ENCODE peak calls at places on chromosomes 13 and 19, in seven cellular contexts. X, E, M, Z, P, Q and H are unnamed samples.

GRCh38 chr19:46049597-46049996 is 8.8 kb upstream of the IGFL4 start:
- DNase-seq in X (peak), E (no peak), M (no peak), Z (no peak), P (no peak), Q (no peak), H (no peak)

GRCh38 chr13:111516712-111517640 is 196.5 kb downstream of the TEX29 start:
- DNase-seq in X (no peak), E (no peak), M (no peak), Z (no peak), P (no peak), Q (no peak), H (no peak)

GRCh38 chr19:46480409-46480808 is 9.0 kb upstream of the PNMA8A start:
- DNase-seq in X (no peak), E (no peak), M (peak), Z (no peak), P (no peak), Q (no peak), H (peak)

GRCh38 chr19:23758187-23759074 is at the start of gene ZNF681:
- DNase-seq in X (peak), E (no peak), M (peak), Z (peak), P (peak), Q (no peak), H (peak)

GRCh38 chr19:7851623-7852500 is 21.8 kb downstream of the EVI5L start:
- DNase-seq in X (no peak), E (no peak), M (no peak), Z (no peak), P (no peak), Q (no peak), H (no peak)

GRCh38 chr13:78334059-78334458 is 269.3 kb downstream of the POU4F1 start:
- DNase-seq in X (no peak), E (no peak), M (no peak), Z (no peak), P (no peak), Q (no peak), H (no peak)

GRCh38 chr19:18741566-18742121 is 49.5 kb downstream of the COMP start:
- DNase-seq in X (no peak), E (no peak), M (no peak), Z (no peak), P (no peak), Q (peak), H (no peak)

GRCh38 chr13:40666905-40667621 is 622 bp upstream of the FOXO1 start:
- DNase-seq in X (no peak), E (no peak), M (no peak), Z (no peak), P (peak), Q (peak), H (no peak)

GRCh38 chr13:79404985-79405384 is 1.1 kb downstream of the RBM26 start:
- DNase-seq in X (no peak), E (no peak), M (no peak), Z (no peak), P (no peak), Q (no peak), H (peak)

GRCh38 chr19:3503036-3503572 is 2.6 kb upstream of the DOHH start:
- DNase-seq in X (no peak), E (no peak), M (peak), Z (no peak), P (no peak), Q (no peak), H (no peak)

GRCh38 chr13:101554420-101555125 is 102.1 kb downstream of the ITGBL1 start:
- DNase-seq in X (no peak), E (no peak), M (no peak), Z (no peak), P (no peak), Q (no peak), H (no peak)

GRCh38 chr19:16330368-16330801 is 5.8 kb downstream of the KLF2 start:
- DNase-seq in X (no peak), E (peak), M (peak), Z (no peak), P (peak), Q (peak), H (peak)

GRCh38 chr19:38665950-38666661 is 18.7 kb downstream of the ACTN4 start:
- DNase-seq in X (peak), E (no peak), M (peak), Z (no peak), P (no peak), Q (peak), H (peak)

GRCh38 chr13:52779028-52779612 is 39.5 kb upstream of the CNMD start:
- DNase-seq in X (no peak), E (no peak), M (no peak), Z (no peak), P (no peak), Q (no peak), H (no peak)

GRCh38 chr19:47135156-47135555 is 4.5 kb downstream of the SAE1 start:
- DNase-seq in X (no peak), E (no peak), M (no peak), Z (no peak), P (no peak), Q (no peak), H (peak)

GRCh38 chr19:29858000-29858596 is 46.3 kb downstream of the CCNE1 start:
- DNase-seq in X (no peak), E (no peak), M (no peak), Z (no peak), P (peak), Q (no peak), H (no peak)

GRCh38 chr13:40920826-40921225 is 98.3 kb downstream of the ELF1 start:
- DNase-seq in X (no peak), E (no peak), M (peak), Z (no peak), P (no peak), Q (no peak), H (no peak)

GRCh38 chr19:22446605-22447004 is 24.5 kb upstream of the ZNF98 start:
- DNase-seq in X (no peak), E (no peak), M (no peak), Z (no peak), P (no peak), Q (no peak), H (no peak)

GRCh38 chr13:78958019-78958418 is 299.1 kb upstream of the OBI1 start:
- DNase-seq in X (no peak), E (no peak), M (no peak), Z (no peak), P (no peak), Q (no peak), H (no peak)

GRCh38 chr13:23799945-23800344 is 89.3 kb downstream of the MIPEP start:
- DNase-seq in X (no peak), E (no peak), M (peak), Z (peak), P (no peak), Q (no peak), H (no peak)

GRCh38 chr13:73216381-73216831 is 157.6 kb downstream of the KLF5 start:
- DNase-seq in X (no peak), E (no peak), M (no peak), Z (no peak), P (no peak), Q (no peak), H (no peak)

GRCh38 chr19:1560281-1560882 is 7.7 kb downstream of the MEX3D start:
- DNase-seq in X (no peak), E (no peak), M (no peak), Z (no peak), P (no peak), Q (no peak), H (no peak)

GRCh38 chr13:23321534-23322241 is 111.8 kb downstream of the SACS start:
- DNase-seq in X (no peak), E (peak), M (peak), Z (peak), P (no peak), Q (peak), H (peak)

GRCh38 chr19:37654525-37654832 is 786 bp downstream of the ZFP30 start:
- DNase-seq in X (no peak), E (no peak), M (peak), Z (no peak), P (no peak), Q (no peak), H (peak)

GRCh38 chr19:34220472-34221063 is 33.8 kb upstream of the GARRE1 start:
- DNase-seq in X (no peak), E (peak), M (peak), Z (no peak), P (peak), Q (peak), H (peak)

GRCh38 chr19:17209126-17210036 is 5.8 kb upstream of the USE1 start:
- DNase-seq in X (peak), E (peak), M (peak), Z (no peak), P (peak), Q (no peak), H (peak)

GRCh38 chr13:48231948-48232347 is 1.1 kb upstream of the ITM2B start:
- DNase-seq in X (no peak), E (no peak), M (no peak), Z (no peak), P (no peak), Q (no peak), H (no peak)

GRCh38 chr13:50894042-50894441 is 15.5 kb upstream of the RNASEH2B start:
- DNase-seq in X (no peak), E (no peak), M (no peak), Z (no peak), P (no peak), Q (no peak), H (no peak)

GRCh38 chr19:3849092-3849491 is 19.7 kb downstream of the ZFR2 start:
- DNase-seq in X (no peak), E (peak), M (no peak), Z (no peak), P (peak), Q (peak), H (peak)

GRCh38 chr19:46392252-46392801 is 21.0 kb downstream of the CCDC8 start:
- DNase-seq in X (no peak), E (no peak), M (peak), Z (no peak), P (no peak), Q (no peak), H (no peak)

GRCh38 chr19:36891768-36892357 is 24.2 kb downstream of the ZNF829 start:
- DNase-seq in X (no peak), E (no peak), M (no peak), Z (no peak), P (no peak), Q (no peak), H (no peak)

GRCh38 chr13:26855071-26855470 is 94.5 kb upstream of the GPR12 start:
- DNase-seq in X (no peak), E (no peak), M (no peak), Z (no peak), P (no peak), Q (no peak), H (no peak)

GRCh38 chr13:99228737-99229691 is 28.4 kb downstream of the UBAC2 start:
- DNase-seq in X (no peak), E (no peak), M (peak), Z (peak), P (no peak), Q (peak), H (no peak)

GRCh38 chr19:42291437-42291815 is 10.5 kb upstream of the PRR19 start:
- DNase-seq in X (no peak), E (no peak), M (no peak), Z (no peak), P (no peak), Q (no peak), H (no peak)

GRCh38 chr19:12785431-12786011 is 5.8 kb upstream of the JUNB start:
- DNase-seq in X (no peak), E (no peak), M (no peak), Z (no peak), P (no peak), Q (no peak), H (no peak)

GRCh38 chr13:64749301-64749700 is 2480.8 kb downstream of the PCDH9 start:
- DNase-seq in X (no peak), E (no peak), M (no peak), Z (no peak), P (no peak), Q (no peak), H (no peak)

GRCh38 chr13:31121327-31122140 is 40.2 kb downstream of the HSPH1 start:
- DNase-seq in X (no peak), E (no peak), M (no peak), Z (no peak), P (no peak), Q (no peak), H (peak)
- H3K4me2 ChIP-seq in X (no peak), E (no peak), M (no peak), Z (no peak), P (no peak), Q (no peak), H (no peak)

GRCh38 chr19:9321338-9321737 is 2.6 kb upstream of the ZNF559 start:
- DNase-seq in X (no peak), E (no peak), M (no peak), Z (no peak), P (no peak), Q (no peak), H (no peak)

GRCh38 chr19:9324584-9324962 is 594 bp downstream of the ZNF559 start:
- DNase-seq in X (no peak), E (no peak), M (no peak), Z (no peak), P (no peak), Q (no peak), H (no peak)

GRCh38 chr19:9329999-9330398 is 6.0 kb downstream of the ZNF559 start:
- DNase-seq in X (no peak), E (no peak), M (no peak), Z (no peak), P (no peak), Q (no peak), H (no peak)

GRCh38 chr19:9323557-9323918 is 441 bp upstream of the ZNF559 start:
- DNase-seq in X (no peak), E (peak), M (peak), Z (peak), P (peak), Q (peak), H (peak)

GRCh38 chr19:9323919-9324583 is at the start of gene ZNF559:
- DNase-seq in X (peak), E (peak), M (peak), Z (peak), P (peak), Q (peak), H (peak)
- TF ChIP-seq POLR2A in X (peak), E (no peak), M (peak), Z (peak), P (peak), Q (no peak), H (peak)

DNA sequence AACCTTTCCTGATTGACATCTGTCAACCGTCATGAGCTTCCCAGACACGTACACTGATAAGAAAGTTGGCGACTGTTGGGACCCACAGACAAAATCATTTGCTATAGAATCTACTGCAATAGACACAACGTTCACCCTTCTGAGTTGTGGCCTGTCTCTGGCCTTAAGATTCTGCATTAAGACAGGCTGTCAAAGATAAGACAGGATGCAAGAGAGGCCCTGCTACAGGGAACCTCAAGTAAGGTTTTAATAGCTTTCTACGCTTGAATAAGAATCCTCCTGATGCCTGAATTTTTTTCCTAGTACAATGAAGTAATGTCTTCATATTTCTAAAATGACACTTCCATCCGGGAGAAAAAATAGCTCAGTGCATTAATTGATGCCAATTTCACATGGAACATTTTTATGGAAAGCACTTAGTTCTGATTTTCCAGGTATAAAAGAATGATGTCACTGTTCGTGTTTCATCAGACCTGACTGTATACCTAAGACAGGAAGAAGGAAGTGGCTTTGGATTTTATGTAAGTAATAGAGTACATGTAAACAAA is 275.3 kb upstream of the GPC6 start:
- DNase-seq in X (no peak), E (no peak), M (no peak), Z (no peak), P (no peak), Q (no peak), H (no peak)
- H2AFZ ChIP-seq in X (no peak), E (no peak), M (no peak), Z (no peak), P (no peak), Q (no peak), H (no peak)

DNA sequence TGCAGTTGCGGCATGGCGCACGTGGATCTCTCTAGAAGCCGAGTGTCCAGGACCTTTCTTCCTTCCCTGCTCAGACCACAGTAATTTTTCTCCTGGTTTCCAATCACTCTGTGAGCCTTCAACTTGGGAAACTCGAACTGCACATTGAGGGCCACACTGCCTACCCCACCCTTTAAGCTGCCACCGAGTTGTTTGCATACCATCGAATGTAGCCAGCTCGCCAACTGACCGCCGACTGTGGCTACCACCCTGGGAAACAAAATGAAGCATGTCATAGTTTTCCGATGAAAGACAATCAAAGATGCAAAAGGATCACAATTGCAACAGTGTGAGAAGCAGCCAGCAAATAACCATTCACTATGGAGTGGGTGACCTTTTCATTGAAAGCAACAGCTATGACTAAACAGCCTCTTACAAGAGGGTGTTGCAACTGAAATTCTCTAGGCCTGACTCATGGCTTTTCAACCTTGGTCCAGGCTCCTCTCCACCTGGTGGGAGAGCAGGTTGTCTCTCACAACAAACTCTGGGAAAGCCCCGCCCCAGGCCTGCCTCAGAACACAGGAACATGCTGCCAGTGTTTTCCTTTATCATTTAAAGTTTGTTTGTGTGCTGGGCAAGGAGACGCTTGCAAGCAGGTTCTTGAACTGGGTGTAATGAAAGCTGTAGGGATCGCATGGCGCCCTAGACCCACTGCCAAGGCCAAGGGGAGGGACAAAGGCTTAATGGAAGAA is 141.7 kb upstream of the SERP2 start:
- DNase-seq in X (peak), E (peak), M (peak), Z (no peak), P (no peak), Q (peak), H (peak)
- H3K4me2 ChIP-seq in X (no peak), E (peak), M (peak), Z (no peak), P (no peak), Q (no peak), H (no peak)

GRCh38 chr13:60427285-60427684 is 30.3 kb downstream of the TDRD3 start:
- DNase-seq in X (no peak), E (no peak), M (no peak), Z (peak), P (no peak), Q (no peak), H (no peak)
- TF ChIP-seq POLR2A in X (no peak), E (no peak), M (no peak), Z (no peak), P (no peak), Q (no peak), H (no peak)

GRCh38 chr13:110396913-110397379 is 89.9 kb downstream of the COL4A2 start:
- DNase-seq in X (no peak), E (no peak), M (peak), Z (no peak), P (no peak), Q (no peak), H (no peak)
- H2AFZ ChIP-seq in X (no peak), E (no peak), M (no peak), Z (no peak), P (no peak), Q (no peak), H (no peak)

GRCh38 chr13:112969692-112970338 is 801 bp downstream of the MCF2L start:
- DNase-seq in X (no peak), E (no peak), M (no peak), Z (no peak), P (no peak), Q (no peak), H (no peak)
- H3K4me2 ChIP-seq in X (peak), E (peak), M (no peak), Z (peak), P (no peak), Q (peak), H (no peak)

DNA sequence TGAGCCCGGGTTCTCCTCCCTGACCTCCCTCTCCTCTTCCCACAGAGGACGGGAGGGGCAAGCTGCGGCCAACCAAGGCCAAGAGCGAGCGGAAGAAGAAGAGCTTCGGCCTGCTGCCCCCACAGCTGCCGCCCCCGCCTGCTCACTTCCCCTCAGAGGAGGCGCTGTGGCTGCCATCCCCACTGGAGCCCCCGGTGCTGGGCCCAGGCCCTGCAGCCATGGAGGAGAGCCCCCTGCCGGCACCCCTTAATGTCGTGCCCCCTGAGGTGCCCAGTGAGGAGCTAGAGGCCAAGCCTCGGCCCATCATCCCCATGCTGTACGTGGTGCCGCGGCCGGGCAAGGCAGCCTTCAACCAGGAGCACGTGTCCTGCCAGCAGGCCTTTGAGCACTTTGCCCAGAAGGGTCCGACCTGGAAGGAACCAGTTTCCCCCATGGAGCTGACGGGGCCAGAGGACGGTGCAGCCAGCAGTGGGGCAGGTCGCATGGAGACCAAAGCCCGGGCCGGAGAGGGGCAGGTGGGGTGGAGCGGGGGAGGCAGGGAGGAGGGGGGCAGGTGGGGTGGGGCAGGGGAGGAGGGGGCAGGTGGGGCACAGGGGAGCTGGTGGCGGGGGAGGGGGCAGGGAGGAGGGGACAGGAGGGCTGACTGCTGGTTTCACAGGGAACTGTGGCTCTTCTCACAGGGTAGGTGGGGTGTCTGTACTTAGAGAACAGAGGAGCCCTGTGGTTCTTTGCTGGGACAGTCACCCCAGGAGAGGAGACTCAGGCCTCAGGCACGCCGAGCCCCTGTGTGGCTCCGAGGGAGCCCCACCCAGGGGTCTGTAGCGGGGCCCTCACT is 162.3 kb downstream of the KDM4B start:
- DNase-seq in X (no peak), E (no peak), M (no peak), Z (peak), P (peak), Q (no peak), H (no peak)
- TF ChIP-seq POLR2A in X (no peak), E (no peak), M (no peak), Z (peak), P (no peak), Q (no peak), H (no peak)

GRCh38 chr19:58399903-58400637 is 4.6 kb downstream of the RNF225 start:
- DNase-seq in X (no peak), E (no peak), M (no peak), Z (no peak), P (no peak), Q (no peak), H (no peak)

GRCh38 chr19:58400916-58401824 is 5.7 kb downstream of the RNF225 start:
- DNase-seq in X (peak), E (peak), M (peak), Z (peak), P (peak), Q (peak), H (peak)

GRCh38 chr19:58400638-58400915 is 5.1 kb downstream of the RNF225 start:
- DNase-seq in X (no peak), E (no peak), M (no peak), Z (no peak), P (no peak), Q (no peak), H (no peak)

GRCh38 chr19:58398545-58398944 is 3.1 kb downstream of the RNF225 start:
- DNase-seq in X (no peak), E (no peak), M (no peak), Z (no peak), P (peak), Q (no peak), H (no peak)

GRCh38 chr19:58401825-58402433 is 6.5 kb downstream of the RNF225 start:
- DNase-seq in X (no peak), E (no peak), M (no peak), Z (no peak), P (peak), Q (no peak), H (no peak)
- H2AFZ ChIP-seq in X (no peak), E (no peak), M (peak), Z (peak), P (peak), Q (no peak), H (no peak)